ENCODE peak calls at places on chromosome 3, in seven cellular contexts. W, A, Q, E, T, L and J are unnamed samples.

GRCh38 chr3:23553353-23553752 is 252.4 kb upstream of the UBE2E1 start:
- DNase-seq in A (no peak), W (no peak), E (no peak), L (no peak), T (no peak), Q (no peak), J (no peak)

GRCh38 chr3:101036213-101036618 is 43.0 kb upstream of the ABI3BP start:
- DNase-seq in T (no peak), W (peak), L (peak), Q (no peak), A (no peak), E (no peak), J (no peak)

GRCh38 chr3:30550246-30550645 is 56.2 kb upstream of the TGFBR2 start:
- DNase-seq in E (no peak), L (no peak), T (no peak), W (no peak), A (no peak), Q (no peak), J (no peak)

GRCh38 chr3:107943350-107943749 is 147.5 kb downstream of the CD47 start:
- DNase-seq in L (no peak), E (no peak), Q (no peak), T (no peak), A (no peak), W (no peak), J (no peak)

GRCh38 chr3:168914662-168915061 is 748.9 kb downstream of the MECOM start:
- DNase-seq in E (no peak), L (no peak), Q (no peak), W (no peak), A (no peak), T (no peak), J (no peak)

GRCh38 chr3:156360992-156361391 is 193.9 kb downstream of the SSR3 start:
- DNase-seq in Q (no peak), T (no peak), A (no peak), L (no peak), W (no peak), E (no peak), J (no peak)

GRCh38 chr3:171459942-171460225 is 321 bp downstream of the TNIK start:
- DNase-seq in E (no peak), T (no peak), W (no peak), L (no peak), Q (peak), A (no peak), J (no peak)

GRCh38 chr3:44782891-44783290 is 21.3 kb downstream of the KIF15 start:
- DNase-seq in T (no peak), E (no peak), A (no peak), W (no peak), L (no peak), Q (no peak), J (no peak)

GRCh38 chr3:58900372-58900771 is 149.5 kb downstream of the CFAP20DC start:
- DNase-seq in E (no peak), L (no peak), W (no peak), Q (no peak), A (no peak), T (no peak), J (no peak)

GRCh38 chr3:13612829-13613228 is 63.9 kb downstream of the FBLN2 start:
- DNase-seq in E (no peak), L (no peak), W (no peak), A (no peak), T (no peak), Q (no peak), J (no peak)

GRCh38 chr3:174958671-174959328 is 99.7 kb downstream of the NAALADL2 start:
- DNase-seq in W (no peak), Q (no peak), E (no peak), T (no peak), L (no peak), A (no peak), J (no peak)